ENCODE peak calls at places on chromosome 17, in five cellular contexts. X, R, U, E and L are unnamed samples.
A peak's percentile ranks its signal among the peaks of the same experiment; 100 is the strongest.

GRCh38 chr17:74923538-74924249 is 379 bp upstream of the OTOP2 start:
- DNase-seq in X (no peak), R (peak; percentile 46), U (peak; percentile 90), E (peak; percentile 60), L (peak; percentile 61)

GRCh38 chr17:76635039-76635438 is 8.5 kb downstream of the ST6GALNAC1 start:
- DNase-seq in X (no peak), R (no peak), U (no peak), E (no peak), L (no peak)

GRCh38 chr17:62572488-62573469 is 54.7 kb upstream of the MRC2 start:
- DNase-seq in X (no peak), R (no peak), U (no peak), E (no peak), L (no peak)

GRCh38 chr17:13797863-13798262 is 196.1 kb upstream of the HS3ST3A1 start:
- DNase-seq in X (no peak), R (no peak), U (no peak), E (no peak), L (no peak)

GRCh38 chr17:7034955-7035590 is 742 bp upstream of the SLC16A13 start:
- DNase-seq in X (no peak), R (no peak), U (no peak), E (no peak), L (no peak)

GRCh38 chr17:80264048-80264792 is 3.6 kb downstream of the RNF213 start:
- DNase-seq in X (no peak), R (no peak), U (no peak), E (no peak), L (no peak)

GRCh38 chr17:42677921-42678781 is 1.4 kb upstream of the PLEKHH3 start:
- DNase-seq in X (no peak), R (peak; percentile 86), U (peak; percentile 92), E (peak; percentile 90), L (peak; percentile 91)

GRCh38 chr17:79919164-79919585 is 79.9 kb upstream of the CBX4 start:
- DNase-seq in X (no peak), R (peak; percentile 92), U (peak; percentile 96), E (peak; percentile 89), L (peak; percentile 70)

GRCh38 chr17:57284583-57284982 is 28.3 kb downstream of the MSI2 start:
- DNase-seq in X (no peak), R (no peak), U (no peak), E (no peak), L (no peak)

GRCh38 chr17:52536466-52536865 is 378.0 kb upstream of the CA10 start:
- DNase-seq in X (no peak), R (no peak), U (no peak), E (peak; percentile 57), L (no peak)

GRCh38 chr17:42409467-42410351 is 13.3 kb downstream of the CAVIN1 start:
- DNase-seq in X (no peak), R (no peak), U (no peak), E (peak; percentile 67), L (peak; percentile 92)

GRCh38 chr17:68347380-68347779 is 56.1 kb downstream of the ARSG start:
- DNase-seq in X (no peak), R (no peak), U (no peak), E (no peak), L (no peak)

GRCh38 chr17:45998987-45999899 is at the start of gene STH:
- DNase-seq in X (no peak), R (no peak), U (no peak), E (no peak), L (no peak)

GRCh38 chr17:61460796-61461585 is 8.8 kb downstream of the TBX4 start:
- DNase-seq in X (no peak), R (no peak), U (no peak), E (no peak), L (no peak)

GRCh38 chr17:77369544-77369971 is 228.8 kb downstream of the SEC14L1 start:
- DNase-seq in X (no peak), R (no peak), U (peak; percentile 32), E (no peak), L (no peak)

GRCh38 chr17:27455569-27455913 is 707 bp upstream of the KSR1 start:
- DNase-seq in X (no peak), R (no peak), U (no peak), E (no peak), L (no peak)

GRCh38 chr17:37650419-37651003 is 7.3 kb upstream of the DDX52 start:
- DNase-seq in X (no peak), R (no peak), U (no peak), E (no peak), L (no peak)

GRCh38 chr17:14903810-14904209 is 361.3 kb downstream of the PMP22 start:
- DNase-seq in X (no peak), R (no peak), U (no peak), E (no peak), L (no peak)

GRCh38 chr17:77555741-77556291 is 402.7 kb upstream of the TNRC6C start:
- DNase-seq in X (no peak), R (peak; percentile 79), U (no peak), E (no peak), L (no peak)

GRCh38 chr17:76524598-76525512 is 12.7 kb downstream of the CYGB start:
- DNase-seq in X (no peak), R (no peak), U (no peak), E (peak; percentile 81), L (peak; percentile 81)

GRCh38 chr17:69275751-69276150 is 47.1 kb upstream of the ABCA10 start:
- DNase-seq in X (no peak), R (no peak), U (no peak), E (no peak), L (no peak)

GRCh38 chr17:79220715-79221291 is 146.2 kb downstream of the ENGASE start:
- DNase-seq in X (no peak), R (no peak), U (no peak), E (no peak), L (no peak)

GRCh38 chr17:51374220-51374619 is 113.9 kb downstream of the UTP18 start:
- DNase-seq in X (no peak), R (no peak), U (no peak), E (no peak), L (no peak)

GRCh38 chr17:36980281-36980761 is 31.6 kb downstream of the AATF start:
- DNase-seq in X (no peak), R (no peak), U (no peak), E (no peak), L (no peak)

GRCh38 chr17:50634915-50635719 is 436 bp downstream of the ABCC3 start:
- DNase-seq in X (no peak), R (no peak), U (no peak), E (no peak), L (no peak)

DNA sequence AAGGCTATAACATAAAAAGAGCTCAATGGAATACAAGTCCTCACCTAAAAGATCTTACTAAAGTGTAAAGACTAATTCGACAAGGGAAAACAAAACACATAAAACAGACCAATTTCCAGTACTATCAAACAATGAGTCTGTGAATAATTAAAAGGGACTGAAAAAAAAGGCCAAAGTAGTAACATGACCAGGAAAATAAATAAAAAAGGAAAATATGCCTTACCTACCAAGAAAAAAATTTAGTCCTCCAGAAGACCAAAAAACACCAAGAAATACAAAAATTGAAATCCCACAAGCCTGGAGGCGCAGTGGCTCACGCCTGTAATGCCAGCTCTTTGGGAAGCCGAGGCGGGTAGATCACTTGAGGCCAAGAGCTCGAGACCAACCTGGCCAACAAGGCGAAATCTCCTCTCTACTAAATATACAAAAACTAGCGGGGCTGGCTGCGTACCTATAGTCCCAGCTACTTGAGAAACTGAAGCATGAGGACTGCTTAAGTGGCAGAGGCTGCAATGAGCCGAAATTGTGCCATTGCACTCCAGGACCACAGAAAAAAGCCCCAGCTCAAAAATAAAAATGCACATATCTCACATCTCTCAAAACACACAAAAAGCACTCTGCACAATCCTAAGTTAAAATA is 60.8 kb downstream of the TEX14 start:
- DNase-seq in X (no peak), R (no peak), U (no peak), E (no peak), L (peak; percentile 73)
- H3K4me3 ChIP-seq in X (no peak overlapping the region), R (peak overlapping the region; percentile 56), U (no peak overlapping the region), E (peak overlapping the region; percentile 57), L (no peak overlapping the region)

GRCh38 chr17:8798176-8799000 is 777 bp downstream of the MFSD6L start:
- DNase-seq in X (no peak), R (no peak), U (no peak), E (no peak), L (no peak)
- TF ChIP-seq CTCF in X (no peak), R (no peak), U (no peak), E (no peak), L (no peak)

GRCh38 chr17:2214047-2214717 is 89.4 kb downstream of the SMG6 start:
- DNase-seq in X (no peak), R (peak; percentile 70), U (no peak), E (peak; percentile 61), L (peak; percentile 88)
- H3K4me3 ChIP-seq in X (peak overlapping the region; percentile 41), R (peak overlapping the region; percentile 13), U (no peak overlapping the region), E (peak overlapping the region; percentile 57), L (no peak overlapping the region)

GRCh38 chr17:40303009-40303657 is 5.8 kb upstream of the RARA start:
- DNase-seq in X (no peak), R (no peak), U (no peak), E (no peak), L (no peak)
- TF ChIP-seq CTCF in X (peak; percentile 58), R (peak; percentile 89), U (peak; percentile 81), E (peak; percentile 82), L (peak; percentile 86)

GRCh38 chr17:44557653-44558285 is 485 bp downstream of the FZD2 start:
- DNase-seq in X (no peak), R (no peak), U (no peak), E (peak; percentile 41), L (no peak)

GRCh38 chr17:44559288-44560249 is 2.3 kb downstream of the FZD2 start:
- DNase-seq in X (no peak), R (no peak), U (no peak), E (no peak), L (no peak)

GRCh38 chr17:44556114-44556853 is 1.0 kb upstream of the FZD2 start:
- DNase-seq in X (no peak), R (no peak), U (no peak), E (peak; percentile 19), L (no peak)

GRCh38 chr17:44556854-44557606 is at the start of gene FZD2:
- DNase-seq in X (peak; percentile 94), R (peak; percentile 70), U (peak; percentile 62), E (peak; percentile 83), L (peak; percentile 94)

GRCh38 chr17:44558349-44559287 is 1.3 kb downstream of the FZD2 start:
- DNase-seq in X (no peak), R (no peak), U (no peak), E (no peak), L (no peak)
- H3K4me3 ChIP-seq in X (peak overlapping the region; percentile 90), R (peak overlapping the region; percentile 57), U (peak overlapping the region; percentile 66), E (peak overlapping the region; percentile 79), L (peak overlapping the region; percentile 70)

GRCh38 chr17:71304498-71305158 is 816.2 kb upstream of the SOX9 start:
- DNase-seq in X (no peak), R (no peak), U (no peak), E (no peak), L (no peak)
- TF ChIP-seq CTCF in X (no peak), R (no peak), U (no peak), E (no peak), L (no peak)